ENCODE peak calls at places on chromosomes 13 and 19, in eight cellular contexts. F is ascending aorta; S is naive B cell; L is mucosa of descending colon; O is mesendoderm; A is anterior cingulate cortex; J is stimulated activated CD4-positive, alpha-beta T cell treated with anti-CD3 and anti-CD28 coated beads, Interleukin-4, amount 100 ng/mL, for 48 hours; V is NCI-H1417 treated with DMSO at 0.1 percent for 48 hours. R is an unnamed sample.

GRCh38 chr13:106143392-106143791 is 392.1 kb downstream of the EFNB2 start:
- DNase-seq in O (no peak), V (no peak), L (no peak), A (no peak), S (no peak), J (no peak), F (no peak), R (no peak)

GRCh38 chr19:43723588-43723987 is 7.7 kb downstream of the IRGC start:
- DNase-seq in S (no peak), V (no peak), L (no peak), J (no peak), O (no peak), F (no peak), A (no peak), R (no peak)

GRCh38 chr13:33743438-33744368 is 74.2 kb upstream of the RFC3 start:
- DNase-seq in V (no peak), S (no peak), O (peak), F (no peak), L (no peak), J (no peak), A (no peak), R (no peak)

GRCh38 chr13:24313449-24313848 is 4.1 kb downstream of the C1QTNF9 start:
- DNase-seq in O (no peak), S (no peak), A (no peak), F (no peak), J (no peak), L (no peak), V (no peak), R (peak)

GRCh38 chr19:2164020-2164988 is 571 bp downstream of the DOT1L start:
- DNase-seq in O (peak), A (no peak), V (no peak), S (no peak), J (no peak), F (no peak), L (peak), R (peak)

GRCh38 chr13:110912651-110913051 is 2.2 kb downstream of the ANKRD10 start:
- DNase-seq in L (no peak), S (no peak), A (no peak), F (peak), J (no peak), O (peak), V (no peak), R (peak)

GRCh38 chr13:94192576-94192975 is 286.9 kb downstream of the DCT start:
- DNase-seq in A (no peak), V (no peak), S (no peak), O (peak), F (no peak), L (no peak), J (no peak), R (peak)

GRCh38 chr13:75250526-75251183 is 231.3 kb downstream of the TBC1D4 start:
- DNase-seq in S (no peak), O (no peak), J (no peak), L (no peak), A (no peak), F (no peak), V (no peak), R (peak)

GRCh38 chr13:113882266-113882627 is 18.4 kb upstream of the GAS6 start:
- DNase-seq in S (no peak), A (no peak), L (no peak), V (no peak), J (no peak), F (no peak), O (no peak), R (no peak)

GRCh38 chr19:12745166-12745897 is 6.3 kb upstream of the BEST2 start:
- DNase-seq in O (no peak), J (no peak), F (no peak), V (no peak), A (no peak), L (no peak), S (no peak), R (no peak)

GRCh38 chr13:99303863-99304521 is 3.2 kb downstream of the GPR183 start:
- DNase-seq in J (no peak), O (no peak), S (no peak), A (no peak), F (no peak), L (peak), V (no peak), R (no peak)

GRCh38 chr13:74919914-74920313 is 562.1 kb downstream of the TBC1D4 start:
- DNase-seq in A (no peak), S (no peak), L (no peak), F (no peak), V (peak), O (no peak), J (no peak), R (no peak)

GRCh38 chr13:33728271-33729037 is 89.5 kb upstream of the RFC3 start:
- DNase-seq in F (peak), O (no peak), L (no peak), S (peak), A (peak), J (no peak), V (no peak), R (no peak)

GRCh38 chr13:98492335-98493034 is 84.4 kb downstream of the STK24 start:
- DNase-seq in J (no peak), F (no peak), S (no peak), O (no peak), V (no peak), A (no peak), L (no peak), R (peak)

GRCh38 chr13:23509781-23510543 is 60.2 kb upstream of the TNFRSF19 start:
- DNase-seq in V (no peak), O (no peak), L (no peak), F (no peak), S (no peak), A (no peak), J (no peak), R (peak)

GRCh38 chr19:12985049-12985776 is 10.1 kb upstream of the NFIX start:
- DNase-seq in J (no peak), S (no peak), V (peak), O (no peak), F (no peak), A (peak), L (peak), R (peak)

GRCh38 chr13:67076378-67076777 is 153.8 kb downstream of the PCDH9 start:
- DNase-seq in F (no peak), O (no peak), V (no peak), J (no peak), S (no peak), A (no peak), L (no peak), R (no peak)

GRCh38 chr13:69970521-69970920 is 137.1 kb upstream of the ATXN8OS start:
- DNase-seq in L (no peak), V (no peak), J (no peak), A (no peak), O (peak), S (no peak), F (no peak), R (no peak)

R was measured in GM03348.